ENCODE peak calls at places on chromosome 13, in ten cellular contexts. Y is brain microvascular endothelial cell; L is suprapubic skin; S is astrocyte of the cerebellum; I is H1; M is uterus; G is IMR-90; N is lower leg skin; F is CD8-positive, alpha-beta T cell; K is thoracic aorta. X is an unnamed sample.

GRCh38 chr13:114107686-114108081 is 24.7 kb downstream of the RASA3 start:
- DNase-seq in I (no peak), M (peak; percentile 12), G (peak; percentile 91), L (peak; percentile 60), F (no peak), Y (peak; percentile 58), N (no peak), K (no peak), S (peak; percentile 76), X (no peak)

GRCh38 chr13:106701810-106702341 is 133.9 kb upstream of the ARGLU1 start:
- DNase-seq in S (no peak), Y (no peak), N (no peak), F (no peak), M (peak; percentile 30), K (no peak), I (no peak), G (no peak), L (no peak), X (no peak)

GRCh38 chr13:72141845-72142470 is 275.0 kb upstream of the DACH1 start:
- DNase-seq in M (no peak), S (peak; percentile 86), G (no peak), L (no peak), K (no peak), N (no peak), F (no peak), I (no peak), Y (peak; percentile 74), X (no peak)

GRCh38 chr13:65784088-65784816 is 1445.9 kb downstream of the PCDH9 start:
- DNase-seq in F (no peak), Y (no peak), L (no peak), G (no peak), N (no peak), M (no peak), S (no peak), I (no peak), K (no peak), X (no peak)

GRCh38 chr13:20703785-20704458 is 423 bp downstream of the IL17D start:
- DNase-seq in N (no peak), L (no peak), G (peak; percentile 82), S (peak; percentile 39), I (no peak), F (peak; percentile 72), K (no peak), Y (peak; percentile 43), M (peak; percentile 53), X (no peak)

GRCh38 chr13:19818223-19818842 is 35.6 kb upstream of the PSPC1 start:
- DNase-seq in I (peak; percentile 77), Y (peak; percentile 8), L (no peak), S (no peak), M (peak; percentile 14), G (no peak), N (no peak), K (no peak), F (peak; percentile 9), X (no peak)

GRCh38 chr13:101835920-101836319 is 383.4 kb downstream of the ITGBL1 start:
- DNase-seq in M (no peak), I (no peak), Y (no peak), F (no peak), S (no peak), G (no peak), N (no peak), K (no peak), L (no peak), X (no peak)

GRCh38 chr13:84630486-84630885 is 748.2 kb upstream of the SLITRK1 start:
- DNase-seq in K (no peak), L (no peak), G (no peak), S (no peak), I (no peak), F (no peak), N (no peak), Y (no peak), M (no peak), X (no peak)

GRCh38 chr13:110328509-110328908 is 21.4 kb downstream of the COL4A2 start:
- DNase-seq in F (no peak), S (no peak), G (no peak), I (no peak), K (no peak), L (no peak), N (no peak), M (no peak), Y (no peak), X (no peak)

GRCh38 chr13:110331362-110331761 is 24.3 kb downstream of the COL4A2 start:
- DNase-seq in N (no peak), F (no peak), I (no peak), M (no peak), L (no peak), G (peak; percentile 69), Y (peak; percentile 71), S (peak; percentile 97), K (no peak), X (no peak)

GRCh38 chr13:110329258-110329657 is 22.2 kb downstream of the COL4A2 start:
- DNase-seq in M (no peak), L (no peak), S (no peak), Y (peak; percentile 60), I (no peak), G (no peak), N (no peak), F (no peak), K (no peak), X (no peak)

GRCh38 chr13:110329798-110330461 is 22.8 kb downstream of the COL4A2 start:
- DNase-seq in I (no peak), G (peak; percentile 93), S (no peak), N (no peak), Y (peak; percentile 89), L (no peak), F (no peak), M (no peak), K (no peak), X (no peak)

DNA sequence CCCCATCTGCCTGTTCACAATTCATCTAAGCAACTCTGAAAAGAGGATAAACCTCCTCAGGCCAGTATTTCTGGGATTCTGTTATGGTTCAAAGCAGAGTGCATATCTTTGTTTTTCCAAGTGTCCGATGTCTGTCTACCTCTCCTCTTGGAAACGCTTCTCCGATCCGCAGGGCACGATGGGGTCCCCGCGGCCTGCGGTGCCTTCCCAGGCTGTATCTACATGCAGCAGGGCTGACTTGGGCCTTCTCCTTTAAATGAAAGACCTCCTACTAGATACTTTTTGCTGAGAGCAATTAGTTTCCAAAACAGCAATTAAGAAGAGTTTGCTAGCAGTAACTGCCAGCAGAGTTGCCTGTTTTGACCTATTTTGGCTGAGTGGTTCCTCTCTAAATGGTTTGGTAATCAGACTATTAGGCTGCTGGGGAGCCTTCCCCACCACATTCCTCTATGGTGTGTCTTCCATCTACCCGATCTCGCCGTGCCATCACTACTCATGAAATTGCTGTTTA is 23.5 kb downstream of the COL4A2 start:
- DNase-seq in L (no peak), G (peak; percentile 83), I (no peak), S (no peak), Y (peak; percentile 66), F (no peak), N (no peak), M (no peak), K (no peak), X (peak; percentile 70)
- H3K4me3 ChIP-seq in L (no peak overlapping the region), G (peak overlapping the region; percentile 1), I (no peak overlapping the region), S (no peak overlapping the region), Y (peak overlapping the region; percentile 15), F (no peak overlapping the region), N (no peak overlapping the region), M (no peak overlapping the region), K (peak overlapping the region; percentile 67), X (no peak overlapping the region)

DNA sequence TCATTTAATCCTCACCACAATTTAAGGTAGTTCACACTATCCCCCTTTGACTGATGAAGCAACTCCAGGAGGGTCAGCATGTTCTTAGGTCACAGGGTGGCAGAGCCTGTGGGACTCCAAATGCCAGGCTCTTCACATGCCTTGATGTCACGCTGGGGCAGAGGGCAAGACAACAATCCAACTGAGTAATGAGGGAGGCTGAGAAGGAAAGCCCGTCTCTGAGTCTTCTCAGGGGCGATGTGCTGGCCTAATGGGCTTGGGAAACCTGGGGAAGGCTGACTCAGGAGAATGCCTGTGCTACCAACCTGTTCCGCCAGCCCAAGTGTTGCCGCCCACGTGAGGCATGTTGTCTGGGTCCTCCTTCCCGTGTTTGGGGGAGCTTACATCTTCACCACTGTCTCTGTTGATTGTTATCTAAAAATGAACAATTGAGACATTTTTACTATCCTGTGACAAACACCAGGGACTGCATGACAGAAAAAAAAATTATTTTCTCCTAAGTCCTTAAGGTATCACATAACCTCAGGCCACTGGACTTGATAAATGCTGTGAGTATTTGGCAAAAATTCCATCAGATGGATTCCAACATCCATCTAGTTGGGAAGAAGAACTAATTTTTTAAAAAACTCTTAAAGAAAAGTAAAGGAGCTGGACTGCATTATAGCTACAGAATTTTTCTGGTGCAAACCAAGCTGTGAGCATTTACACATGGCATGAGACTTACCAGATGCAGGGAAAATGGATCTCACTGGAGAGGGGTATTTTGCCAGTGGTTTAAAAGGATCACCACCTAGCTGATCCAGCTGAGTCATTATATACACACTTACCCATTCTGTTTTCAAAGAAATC is 157.5 kb downstream of the RGCC start:
- DNase-seq in M (peak; percentile 41), Y (no peak), S (no peak), N (no peak), F (no peak), I (no peak), K (no peak), G (peak; percentile 54), L (no peak), X (no peak)
- TF ChIP-seq CTCF in M (no peak), Y (no peak), S (no peak), N (no peak), F (no peak), I (no peak), K (no peak), G (no peak), L (no peak), X (no peak)

DNA sequence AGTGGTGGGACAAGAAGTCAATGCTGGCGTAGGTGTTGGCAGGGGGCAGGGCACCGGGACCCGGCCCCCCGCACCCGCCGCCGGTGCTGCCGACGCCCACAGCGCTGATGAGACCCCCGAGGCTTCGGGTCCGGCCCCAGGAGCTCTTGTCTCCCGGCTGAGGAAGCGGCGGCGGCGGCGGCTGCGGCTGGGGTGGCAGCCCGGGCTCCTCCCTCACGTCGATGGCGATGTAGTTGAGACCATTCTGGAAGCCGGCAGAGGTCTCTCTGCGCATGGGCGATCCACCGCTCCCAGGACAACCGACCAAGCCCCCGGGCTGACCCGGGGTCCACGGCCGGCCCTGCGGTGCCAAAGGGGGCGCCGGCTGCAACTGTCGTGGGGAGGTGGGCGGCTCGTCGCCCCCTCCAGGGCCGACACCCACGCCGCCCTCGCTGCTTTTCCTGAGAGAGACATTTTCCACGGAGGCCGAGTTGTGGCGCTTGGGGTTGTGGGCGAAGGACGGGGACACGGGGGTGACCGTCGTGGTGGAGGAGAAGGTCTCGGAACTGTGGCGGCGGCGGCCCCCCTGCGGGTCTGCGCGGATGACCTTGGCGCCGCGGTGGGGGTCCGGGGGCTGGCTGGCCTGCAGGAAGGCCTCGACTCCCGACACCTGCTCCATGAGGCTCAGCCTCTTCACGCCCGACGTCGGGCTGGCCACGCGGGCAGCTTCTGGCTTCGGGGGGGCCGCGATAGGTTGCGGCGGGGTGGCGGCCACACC is 4.1 kb downstream of the IRS2 start:
- DNase-seq in G (no peak), K (no peak), L (no peak), Y (no peak), M (no peak), S (no peak), F (no peak), I (no peak), N (no peak), X (no peak)
- H3K4me3 ChIP-seq in G (no peak overlapping the region), K (peak overlapping the region; percentile 80), L (peak overlapping the region; percentile 84), Y (peak overlapping the region; percentile 58), M (peak overlapping the region; percentile 32), S (peak overlapping the region; percentile 58), F (no peak overlapping the region), I (no peak overlapping the region), N (no peak overlapping the region), X (peak overlapping the region; percentile 57)

GRCh38 chr13:33307820-33308219 is 22.3 kb upstream of the STARD13 start:
- DNase-seq in S (peak; percentile 80), M (no peak), F (no peak), Y (no peak), N (no peak), L (no peak), I (no peak), K (no peak), G (peak; percentile 55), X (no peak)

GRCh38 chr13:33311040-33311439 is 25.5 kb upstream of the STARD13 start:
- DNase-seq in G (no peak), L (no peak), Y (no peak), N (no peak), F (no peak), K (no peak), I (no peak), M (no peak), S (no peak), X (no peak)

GRCh38 chr13:33313504-33313903 is 27.9 kb upstream of the STARD13 start:
- DNase-seq in K (no peak), I (no peak), L (no peak), F (no peak), S (no peak), M (no peak), G (no peak), Y (no peak), N (no peak), X (no peak)

GRCh38 chr13:33310245-33311038 is 24.9 kb upstream of the STARD13 start:
- DNase-seq in N (no peak), M (no peak), I (no peak), L (no peak), F (no peak), Y (no peak), G (no peak), K (no peak), S (no peak), X (no peak)

GRCh38 chr13:33312150-33312908 is 26.8 kb upstream of the STARD13 start:
- DNase-seq in M (no peak), L (no peak), F (no peak), K (no peak), Y (peak; percentile 4), N (no peak), I (no peak), S (peak; percentile 8), G (peak; percentile 37), X (no peak)
- TF ChIP-seq CTCF in M (peak; percentile 34), L (no peak), F (no peak), K (no peak), Y (peak; percentile 39), N (no peak), I (peak; percentile 14), S (no peak), G (peak; percentile 33), X (peak; percentile 8)